ENCODE peak calls at places on chromosome 22, in four cellular contexts. One of them, this sample, is unnamed.

GRCh38 chr22:28222066-28222465 is 303.0 kb upstream of the PITPNB start:
- DNase-seq in SK-N-SH: no peak
- DNase-seq in H1: no peak
- DNase-seq in HepG2: no peak
- DNase-seq in this sample: no peak

GRCh38 chr22:50696799-50697561 is 24.4 kb downstream of the SHANK3 start:
- DNase-seq in SK-N-SH: peak
- DNase-seq in H1: no peak
- DNase-seq in HepG2: no peak
- DNase-seq in this sample: no peak

GRCh38 chr22:44884968-44885805 is 124.6 kb downstream of the PHF21B start:
- DNase-seq in SK-N-SH: no peak
- DNase-seq in H1: no peak
- DNase-seq in HepG2: peak
- DNase-seq in this sample: no peak

GRCh38 chr22:30444632-30445437 is 19.3 kb downstream of the MTFP1 start:
- DNase-seq in SK-N-SH: peak
- DNase-seq in H1: peak
- DNase-seq in HepG2: peak
- DNase-seq in this sample: no peak

GRCh38 chr22:31277741-31278642 is 14.3 kb downstream of the PIK3IP1 start:
- DNase-seq in SK-N-SH: no peak
- DNase-seq in H1: no peak
- DNase-seq in HepG2: no peak
- DNase-seq in this sample: no peak

GRCh38 chr22:17366830-17367229 is 2.4 kb upstream of the CECR2 start:
- DNase-seq in SK-N-SH: peak
- DNase-seq in H1: no peak
- DNase-seq in HepG2: no peak
- DNase-seq in this sample: no peak

GRCh38 chr22:26554956-26555355 is 35.0 kb downstream of the TPST2 start:
- DNase-seq in SK-N-SH: no peak
- DNase-seq in H1: peak
- DNase-seq in HepG2: no peak
- DNase-seq in this sample: no peak

GRCh38 chr22:22201185-22201924 is 43.2 kb upstream of the VPREB1 start:
- DNase-seq in SK-N-SH: peak
- DNase-seq in H1: peak
- DNase-seq in HepG2: peak
- DNase-seq in this sample: no peak

GRCh38 chr22:50305658-50306566 is 1.5 kb downstream of the PLXNB2 start:
- DNase-seq in SK-N-SH: peak
- DNase-seq in H1: no peak
- DNase-seq in HepG2: no peak
- DNase-seq in this sample: peak

GRCh38 chr22:42696331-42696967 is 24.2 kb downstream of the A4GALT start:
- DNase-seq in SK-N-SH: no peak
- DNase-seq in H1: no peak
- DNase-seq in HepG2: no peak
- DNase-seq in this sample: no peak

GRCh38 chr22:27397948-27398330 is 403.6 kb downstream of the MN1 start:
- DNase-seq in SK-N-SH: no peak
- DNase-seq in H1: no peak
- DNase-seq in HepG2: no peak
- DNase-seq in this sample: no peak

GRCh38 chr22:36512333-36512732 is 5.5 kb upstream of the FOXRED2 start:
- DNase-seq in SK-N-SH: no peak
- DNase-seq in H1: no peak
- DNase-seq in HepG2: no peak
- DNase-seq in this sample: no peak

GRCh38 chr22:36510384-36510783 is 3.5 kb upstream of the FOXRED2 start:
- DNase-seq in SK-N-SH: no peak
- DNase-seq in H1: no peak
- DNase-seq in HepG2: no peak
- DNase-seq in this sample: no peak

GRCh38 chr22:36506637-36507517 is at the start of gene FOXRED2:
- DNase-seq in SK-N-SH: peak
- DNase-seq in H1: peak
- DNase-seq in HepG2: peak
- DNase-seq in this sample: no peak

GRCh38 chr22:36507518-36508010 is 724 bp upstream of the FOXRED2 start:
- DNase-seq in SK-N-SH: no peak
- DNase-seq in H1: no peak
- DNase-seq in HepG2: no peak
- DNase-seq in this sample: no peak

DNA sequence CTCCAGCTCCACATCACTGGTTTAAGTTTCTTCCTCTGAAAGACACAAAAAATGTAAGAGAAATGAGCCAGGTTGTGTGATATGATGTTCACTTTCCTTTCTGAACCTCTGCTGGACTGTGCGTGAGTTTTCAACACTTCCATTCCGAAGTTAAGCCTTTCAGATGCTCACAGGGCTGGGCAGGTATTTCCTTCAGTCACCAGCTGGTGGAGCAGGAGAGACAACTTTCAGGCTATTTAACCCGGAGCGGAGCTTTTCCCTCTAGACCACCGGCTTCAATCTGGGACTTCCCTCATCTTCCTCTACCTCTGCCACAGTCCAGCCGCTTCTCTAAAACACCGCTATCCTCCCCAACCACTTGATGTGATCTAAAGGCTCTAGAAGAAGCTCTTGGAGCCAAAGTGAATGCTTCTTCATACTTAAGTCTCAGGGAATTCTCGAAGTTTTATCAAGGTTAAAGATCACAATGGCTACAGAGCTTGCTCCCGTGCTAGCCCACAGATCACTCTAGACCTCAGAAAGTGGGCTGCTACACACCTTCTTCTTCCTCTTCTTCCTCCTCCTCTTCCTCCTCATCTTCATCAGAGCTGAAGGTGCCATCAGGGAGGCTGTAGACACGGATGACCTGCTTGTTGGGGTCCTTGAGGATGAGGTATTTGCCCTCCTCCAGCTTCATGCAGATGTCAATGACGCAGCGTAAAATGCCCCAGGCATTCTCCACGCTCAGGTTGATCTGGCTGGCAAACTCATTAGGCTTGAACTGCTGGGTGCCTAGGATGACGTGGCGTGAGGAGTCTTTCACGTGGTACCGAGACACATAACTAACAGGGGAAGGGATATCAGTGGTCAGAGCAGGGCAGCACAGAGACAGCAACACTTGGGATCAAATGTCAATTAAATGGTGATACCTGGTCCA is 4.4 kb upstream of the FOXRED2 start:
- DNase-seq in SK-N-SH: peak
- DNase-seq in H1: no peak
- DNase-seq in HepG2: peak
- DNase-seq in this sample: no peak
- TF ChIP-seq TCF12 in SK-N-SH: no peak
- TF ChIP-seq TCF12 in H1: no peak
- TF ChIP-seq TCF12 in HepG2: no peak
- TF ChIP-seq TCF12 in this sample: no peak

GRCh38 chr22:20093437-20093836 is 13.4 kb downstream of the DGCR8 start:
- DNase-seq in SK-N-SH: no peak
- DNase-seq in H1: no peak
- DNase-seq in HepG2: no peak
- DNase-seq in this sample: no peak
- TF ChIP-seq TCF12 in SK-N-SH: no peak
- TF ChIP-seq TCF12 in H1: no peak
- TF ChIP-seq TCF12 in HepG2: no peak
- TF ChIP-seq TCF12 in this sample: no peak

GRCh38 chr22:35386670-35387288 is 5.9 kb downstream of the HMOX1 start:
- DNase-seq in SK-N-SH: no peak
- DNase-seq in H1: no peak
- DNase-seq in HepG2: no peak
- DNase-seq in this sample: no peak

GRCh38 chr22:35381424-35381772 is 502 bp downstream of the HMOX1 start:
- DNase-seq in SK-N-SH: peak
- DNase-seq in H1: no peak
- DNase-seq in HepG2: no peak
- DNase-seq in this sample: no peak

GRCh38 chr22:35383679-35384071 is 2.8 kb downstream of the HMOX1 start:
- DNase-seq in SK-N-SH: no peak
- DNase-seq in H1: no peak
- DNase-seq in HepG2: no peak
- DNase-seq in this sample: no peak

GRCh38 chr22:35384567-35384966 is 3.7 kb downstream of the HMOX1 start:
- DNase-seq in SK-N-SH: no peak
- DNase-seq in H1: no peak
- DNase-seq in HepG2: no peak
- DNase-seq in this sample: no peak

DNA sequence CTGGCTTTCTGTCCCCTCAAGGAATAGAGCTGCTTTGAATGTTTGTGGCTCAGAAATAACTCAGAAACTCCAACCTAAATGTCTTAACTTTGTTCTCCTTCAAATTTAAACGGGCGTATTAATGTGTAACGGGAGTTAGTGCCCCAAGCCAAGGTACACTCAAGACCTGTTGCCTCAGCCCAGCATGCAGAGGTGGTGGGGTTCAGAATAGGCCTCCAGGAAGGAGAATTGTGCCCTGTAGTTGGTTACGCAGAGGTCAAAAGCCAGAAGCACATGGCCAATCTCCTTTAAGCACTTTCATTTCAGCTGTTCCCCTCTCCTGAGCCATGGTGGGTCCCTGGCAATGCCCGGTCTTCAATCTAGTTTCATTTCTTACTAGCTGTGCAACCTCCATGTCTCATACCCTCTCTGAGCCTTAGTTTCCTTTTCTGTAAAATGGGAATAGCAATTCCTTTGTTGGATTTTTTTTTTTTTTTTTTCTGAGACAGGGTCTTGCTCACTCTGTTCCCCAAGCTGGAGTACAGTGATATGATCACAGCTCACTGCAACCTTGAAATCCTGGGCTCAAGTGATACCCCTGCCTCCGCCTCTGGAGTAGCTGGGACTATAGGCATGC is 4.2 kb downstream of the HMOX1 start:
- DNase-seq in SK-N-SH: no peak
- DNase-seq in H1: no peak
- DNase-seq in HepG2: no peak
- DNase-seq in this sample: no peak
- TF ChIP-seq TCF12 in SK-N-SH: no peak
- TF ChIP-seq TCF12 in H1: no peak
- TF ChIP-seq TCF12 in HepG2: no peak
- TF ChIP-seq TCF12 in this sample: no peak

DNA sequence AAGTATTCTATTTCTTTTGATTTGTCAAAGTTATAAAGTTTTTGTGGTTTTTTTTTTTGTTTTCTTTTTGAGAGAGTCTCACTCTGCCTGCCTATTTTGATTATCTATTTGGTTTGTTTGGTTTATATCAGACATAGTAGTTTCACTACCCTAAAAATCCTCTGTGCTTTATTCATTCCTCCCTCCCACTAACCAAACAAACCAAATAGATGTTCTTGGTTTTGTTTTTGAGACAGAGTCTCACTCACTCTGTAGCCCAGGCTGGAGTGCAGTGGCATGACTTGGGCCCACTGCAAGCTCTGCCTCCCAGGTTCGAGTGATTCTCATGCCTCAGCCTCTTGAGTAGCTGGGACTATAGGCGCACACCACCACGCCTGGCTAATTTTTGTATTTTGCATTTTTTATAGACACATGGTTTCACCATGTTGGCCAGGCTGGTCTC is 67.9 kb downstream of the ENTHD1 start:
- DNase-seq in SK-N-SH: no peak
- DNase-seq in H1: no peak
- DNase-seq in HepG2: no peak
- DNase-seq in this sample: peak
- TF ChIP-seq TCF12 in SK-N-SH: no peak
- TF ChIP-seq TCF12 in H1: no peak
- TF ChIP-seq TCF12 in HepG2: no peak
- TF ChIP-seq TCF12 in this sample: no peak

This sample was measured in GM12878.